ENCODE peak calls at places on chromosomes 1 and 21, in five cellular contexts. L, C, D, R and E are unnamed samples.

GRCh38 chr1:180950321-180950720 is 37.6 kb downstream of the KIAA1614 start:
- DNase-seq in R (no peak), C (no peak), D (no peak), L (no peak), E (no peak)

GRCh38 chr21:39307466-39307865 is 6.0 kb downstream of the BRWD1 start:
- DNase-seq in D (no peak), R (no peak), C (no peak), L (no peak), E (no peak)

GRCh38 chr1:84247425-84248220 is 53.9 kb upstream of the SAMD13 start:
- DNase-seq in D (no peak), R (no peak), C (no peak), L (no peak), E (peak; percentile 86)

GRCh38 chr1:186978596-186979556 is 150.1 kb downstream of the PLA2G4A start:
- DNase-seq in R (peak; percentile 46), D (no peak), L (peak; percentile 26), C (no peak), E (no peak)

GRCh38 chr1:36857761-36858160 is 176.6 kb downstream of the GRIK3 start:
- DNase-seq in L (no peak), R (no peak), C (no peak), D (no peak), E (no peak)

GRCh38 chr1:97758589-97759057 is 162.2 kb downstream of the DPYD start:
- DNase-seq in C (no peak), L (no peak), D (no peak), R (no peak), E (no peak)

GRCh38 chr1:6546326-6546725 is 8.0 kb downstream of the NOL9 start:
- DNase-seq in L (no peak), C (no peak), D (no peak), R (no peak), E (no peak)

GRCh38 chr1:116987256-116987555 is 14.4 kb upstream of the CD101 start:
- DNase-seq in L (no peak), R (peak; percentile 64), D (no peak), C (peak; percentile 46), E (no peak)

GRCh38 chr21:27450216-27450615 is 483.3 kb upstream of the ADAMTS5 start:
- DNase-seq in D (no peak), L (no peak), C (no peak), R (no peak), E (no peak)

GRCh38 chr1:106181866-106182265 is 874.6 kb upstream of the PRMT6 start:
- DNase-seq in D (no peak), R (no peak), L (no peak), C (no peak), E (no peak)

GRCh38 chr1:111593403-111594127 is 26.0 kb upstream of the RAP1A start:
- DNase-seq in D (no peak), L (no peak), C (no peak), R (no peak), E (no peak)

GRCh38 chr1:78377356-78377928 is 113.3 kb upstream of the PTGFR start:
- DNase-seq in C (no peak), L (no peak), D (no peak), R (no peak), E (no peak)

GRCh38 chr1:2271841-2272655 is 43.9 kb downstream of the SKI start:
- DNase-seq in R (no peak), L (no peak), C (no peak), D (no peak), E (no peak)

GRCh38 chr1:153526132-153526543 is 9.7 kb downstream of the S100A6 start:
- DNase-seq in R (no peak), C (no peak), L (no peak), D (no peak), E (no peak)

GRCh38 chr21:34204481-34205439 is 131.4 kb downstream of the MRPS6 start:
- DNase-seq in D (no peak), C (no peak), L (no peak), R (no peak), E (no peak)

GRCh38 chr1:200951016-200951415 is 56.3 kb downstream of the INAVA start:
- DNase-seq in L (no peak), C (no peak), D (no peak), R (no peak), E (no peak)

GRCh38 chr1:15540201-15540600 is 13.6 kb downstream of the DNAJC16 start:
- DNase-seq in C (no peak), D (no peak), R (no peak), L (no peak), E (peak; percentile 30)

GRCh38 chr1:234868296-234869147 is 258.5 kb upstream of the IRF2BP2 start:
- DNase-seq in D (no peak), L (no peak), R (no peak), C (no peak), E (no peak)

GRCh38 chr1:32991386-32991785 is 26.8 kb upstream of the RNF19B start:
- DNase-seq in C (no peak), L (no peak), R (no peak), D (no peak), E (no peak)

GRCh38 chr1:180248176-180248575 is 18.1 kb downstream of the LHX4 start:
- DNase-seq in C (no peak), R (no peak), L (no peak), D (no peak), E (no peak)

GRCh38 chr1:27192039-27192529 is 37.2 kb upstream of the SLC9A1 start:
- DNase-seq in C (no peak), D (no peak), L (no peak), R (no peak), E (no peak)